ENCODE peak calls at places on chromosomes 4 and X, in eight cellular contexts. W is kidney glomerular epithelial cell; X is activated CD8-positive, alpha-beta memory T cell treated with anti-CD3 and anti-CD28 coated beads for 48 hours; R is NCI-H510A treated with DMSO at 0.1 percent for 48 hours; C is left kidney; J is T-helper 2 cell; S is IMR-90; Q is stimulated activated CD8-positive, alpha-beta memory T cell treated with anti-CD3 and anti-CD28 coated beads, Interleukin-7, amount 100 ng/mL, for 1 hour. D is an unnamed sample.

GRCh38 chr4:109411964-109412363 is 21.7 kb upstream of the SEC24B start:
- DNase-seq in W (no peak), X (no peak), R (peak), C (peak), J (no peak), S (no peak), Q (no peak), D (no peak)

GRCh38 chr4:150302553-150302952 is 224.3 kb downstream of the DCLK2 start:
- DNase-seq in W (peak), X (no peak), R (no peak), C (no peak), J (no peak), S (peak), Q (no peak), D (peak)

GRCh38 chrX:73289039-73289438 is 74.4 kb upstream of the NAP1L2 start:
- DNase-seq in W (no peak), X (no peak), R (no peak), C (no peak), J (no peak), S (no peak), Q (no peak), D (no peak)

GRCh38 chr4:62028758-62029157 is 828.6 kb downstream of the ADGRL3 start:
- DNase-seq in W (no peak), X (no peak), R (no peak), C (no peak), J (no peak), S (no peak), Q (no peak), D (no peak)

GRCh38 chr4:17709760-17710068 is 71.7 kb downstream of the FAM184B start:
- DNase-seq in W (no peak), X (no peak), R (no peak), C (no peak), J (no peak), S (no peak), Q (no peak), D (no peak)

GRCh38 chr4:121340247-121340646 is 40.6 kb downstream of the QRFPR start:
- DNase-seq in W (no peak), X (no peak), R (no peak), C (no peak), J (no peak), S (no peak), Q (no peak), D (no peak)

GRCh38 chrX:55342533-55343501 is 78.1 kb upstream of the PAGE3 start:
- DNase-seq in W (peak), X (no peak), R (peak), C (peak), J (peak), S (no peak), Q (no peak), D (no peak)

GRCh38 chr4:112511294-112512118 is 4.5 kb downstream of the NEUROG2 start:
- DNase-seq in W (no peak), X (no peak), R (no peak), C (peak), J (no peak), S (no peak), Q (no peak), D (no peak)

GRCh38 chrX:24676403-24677024 is 17.2 kb upstream of the POLA1 start:
- DNase-seq in W (no peak), X (no peak), R (no peak), C (peak), J (no peak), S (no peak), Q (no peak), D (no peak)

GRCh38 chr4:29861307-29861706 is 858.9 kb upstream of the PCDH7 start:
- DNase-seq in W (no peak), X (no peak), R (no peak), C (no peak), J (no peak), S (no peak), Q (no peak), D (no peak)

GRCh38 chrX:12245650-12246645 is 107.7 kb downstream of the FRMPD4 start:
- DNase-seq in W (no peak), X (no peak), R (no peak), C (no peak), J (no peak), S (peak), Q (no peak), D (peak)

GRCh38 chr4:47741200-47741599 is 96.7 kb downstream of the CORIN start:
- DNase-seq in W (no peak), X (no peak), R (no peak), C (no peak), J (no peak), S (peak), Q (no peak), D (peak)

GRCh38 chrX:153214934-153215333 is 35.9 kb downstream of the MAGEA1 start:
- DNase-seq in W (no peak), X (no peak), R (no peak), C (no peak), J (no peak), S (no peak), Q (no peak), D (no peak)

GRCh38 chrX:15947648-15948317 is 93.2 kb upstream of the AP1S2 start:
- DNase-seq in W (peak), X (no peak), R (no peak), C (peak), J (no peak), S (peak), Q (no peak), D (peak)

GRCh38 chr4:3013839-3014350 is 50.5 kb downstream of the GRK4 start:
- DNase-seq in W (no peak), X (no peak), R (no peak), C (no peak), J (no peak), S (no peak), Q (no peak), D (no peak)

GRCh38 chr4:8609824-8610350 is 17.3 kb downstream of the CPZ start:
- DNase-seq in W (no peak), X (no peak), R (no peak), C (no peak), J (no peak), S (no peak), Q (no peak), D (no peak)

GRCh38 chrX:102154218-102154860 is 1.4 kb downstream of the BEX5 start:
- DNase-seq in W (no peak), X (no peak), R (peak), C (peak), J (peak), S (no peak), Q (no peak), D (no peak)

GRCh38 chrX:130909469-130910136 is 6.6 kb upstream of the ENOX2 start:
- DNase-seq in W (no peak), X (no peak), R (no peak), C (no peak), J (no peak), S (no peak), Q (no peak), D (no peak)

GRCh38 chr4:47729086-47729763 is 108.6 kb downstream of the CORIN start:
- DNase-seq in W (no peak), X (no peak), R (no peak), C (no peak), J (no peak), S (peak), Q (no peak), D (no peak)

GRCh38 chrX:2824886-2825285 is 3.8 kb upstream of the GYG2 start:
- DNase-seq in W (no peak), X (no peak), R (no peak), C (no peak), J (no peak), S (no peak), Q (no peak), D (no peak)

GRCh38 chr4:109994415-109994827 is 81.7 kb downstream of the EGF start:
- DNase-seq in W (no peak), X (no peak), R (no peak), C (no peak), J (no peak), S (no peak), Q (no peak), D (no peak)

GRCh38 chr4:9765091-9765490 is 16.3 kb upstream of the DRD5 start:
- DNase-seq in W (no peak), X (no peak), R (no peak), C (peak), J (no peak), S (peak), Q (no peak), D (no peak)

GRCh38 chr4:71074452-71075299 is 81.2 kb downstream of the DCK start:
- DNase-seq in W (no peak), X (no peak), R (no peak), C (no peak), J (no peak), S (no peak), Q (no peak), D (no peak)

GRCh38 chr4:83054928-83055327 is 19.9 kb downstream of the COPS4 start:
- DNase-seq in W (peak), X (no peak), R (no peak), C (peak), J (no peak), S (peak), Q (no peak), D (no peak)

GRCh38 chr4:141215030-141215429 is 5.7 kb upstream of the ZNF330 start:
- DNase-seq in W (no peak), X (no peak), R (no peak), C (peak), J (no peak), S (no peak), Q (no peak), D (no peak)

D was measured in HFFc6.